ENCODE peak calls at places on chromosomes 4 and X, in four cellular contexts. C is RPMI8226, H is Calu3, A is NCI-H1694 treated with DMSO at 0.1 percent for 48 hours. Z is an unnamed sample.

GRCh38 chr4:16123356-16124084 is 39.7 kb upstream of the PROM1 start:
- DNase-seq in C (no peak), H (peak), A (no peak), Z (no peak)

GRCh38 chrX:23333842-23334535 is 660 bp upstream of the PTCHD1 start:
- DNase-seq in C (no peak), H (no peak), A (no peak), Z (no peak)

GRCh38 chr4:5711479-5712184 is 631 bp downstream of the EVC start:
- DNase-seq in C (no peak), H (no peak), A (no peak), Z (no peak)

GRCh38 chrX:43448688-43449087 is 207.4 kb upstream of the MAOA start:
- DNase-seq in C (no peak), H (no peak), A (no peak), Z (no peak)

GRCh38 chr4:57401586-57401985 is 291.4 kb upstream of the IGFBP7 start:
- DNase-seq in C (no peak), H (no peak), A (no peak), Z (no peak)

GRCh38 chr4:96955691-96956090 is 1115.8 kb downstream of the PDHA2 start:
- DNase-seq in C (no peak), H (no peak), A (no peak), Z (no peak)

GRCh38 chr4:147118523-147118922 is 172.9 kb upstream of the TTC29 start:
- DNase-seq in C (peak), H (no peak), A (no peak), Z (peak)

GRCh38 chr4:153777421-153777820 is 11.5 kb downstream of the SFRP2 start:
- DNase-seq in C (no peak), H (no peak), A (no peak), Z (no peak)

GRCh38 chrX:41553688-41554087 is 106.5 kb downstream of the NYX start:
- DNase-seq in C (no peak), H (no peak), A (no peak), Z (no peak)

GRCh38 chr4:105912633-105913032 is 17.4 kb downstream of the NPNT start:
- DNase-seq in C (no peak), H (no peak), A (no peak), Z (no peak)

GRCh38 chr4:143183513-143184216 is 1.1 kb upstream of the USP38 start:
- DNase-seq in C (no peak), H (no peak), A (no peak), Z (no peak)

GRCh38 chr4:9765091-9765490 is 16.3 kb upstream of the DRD5 start:
- DNase-seq in C (peak), H (peak), A (peak), Z (no peak)

GRCh38 chr4:119299221-119300071 is 22.5 kb downstream of the FABP2 start:
- DNase-seq in C (peak), H (no peak), A (no peak), Z (no peak)

GRCh38 chrX:386239-386767 is 404 bp downstream of the PPP2R3B start:
- DNase-seq in C (peak), H (no peak), A (no peak), Z (no peak)

GRCh38 chr4:82691431-82691830 is 107.2 kb downstream of the SCD5 start:
- DNase-seq in C (no peak), H (no peak), A (no peak), Z (no peak)

GRCh38 chr4:55075823-55076418 is 49.5 kb downstream of the KDR start:
- DNase-seq in C (no peak), H (no peak), A (no peak), Z (no peak)

GRCh38 chr4:36165256-36166005 is 78.9 kb downstream of the ARAP2 start:
- DNase-seq in C (no peak), H (no peak), A (no peak), Z (no peak)

GRCh38 chr4:74503580-74503979 is 58.6 kb downstream of the AREG start:
- DNase-seq in C (no peak), H (no peak), A (no peak), Z (no peak)

GRCh38 chrX:44462851-44463250 is 79.8 kb downstream of the FUNDC1 start:
- DNase-seq in C (no peak), H (peak), A (no peak), Z (no peak)

GRCh38 chr4:129092636-129093172 is 635 bp downstream of the SCLT1 start:
- DNase-seq in C (peak), H (no peak), A (no peak), Z (no peak)

GRCh38 chr4:61192392-61192791 is 7.7 kb upstream of the ADGRL3 start:
- DNase-seq in C (no peak), H (no peak), A (no peak), Z (no peak)

GRCh38 chr4:121551271-121551670 is 145.5 kb downstream of the ANXA5 start:
- DNase-seq in C (no peak), H (no peak), A (no peak), Z (no peak)

GRCh38 chrX:134023851-134024281 is 38.5 kb upstream of the GPC3 start:
- DNase-seq in C (no peak), H (no peak), A (no peak), Z (no peak)

GRCh38 chr4:25703731-25704388 is 48.2 kb downstream of the SLC34A2 start:
- DNase-seq in C (no peak), H (peak), A (no peak), Z (no peak)

GRCh38 chr4:3873446-3874415 is 107.5 kb downstream of the ADRA2C start:
- DNase-seq in C (peak), H (peak), A (no peak), Z (no peak)

GRCh38 chr4:66294626-66295025 is 624.3 kb upstream of the EPHA5 start:
- DNase-seq in C (no peak), H (no peak), A (no peak), Z (no peak)

GRCh38 chr4:48268956-48269860 is at the start of gene TEC:
- DNase-seq in C (peak), H (peak), A (no peak), Z (no peak)

GRCh38 chrX:54715621-54716020 is 82.4 kb downstream of the ITIH6 start:
- DNase-seq in C (no peak), H (peak), A (no peak), Z (no peak)

GRCh38 chr4:95204873-95205272 is 343.9 kb downstream of the UNC5C start:
- DNase-seq in C (no peak), H (peak), A (no peak), Z (no peak)

GRCh38 chr4:40212674-40213504 is 16.1 kb downstream of the RHOH start:
- DNase-seq in C (no peak), H (no peak), A (no peak), Z (no peak)

GRCh38 chr4:168769416-168769815 is 240.6 kb downstream of the CBR4 start:
- DNase-seq in C (no peak), H (no peak), A (no peak), Z (no peak)

GRCh38 chrX:20374866-20375530 is 108.3 kb upstream of the RPS6KA3 start:
- DNase-seq in C (peak), H (no peak), A (no peak), Z (no peak)

GRCh38 chr4:15234101-15234500 is 193.7 kb upstream of the C1QTNF7 start:
- DNase-seq in C (no peak), H (no peak), A (no peak), Z (peak)

GRCh38 chr4:55001538-55001937 is 123.9 kb downstream of the KDR start:
- DNase-seq in C (no peak), H (no peak), A (no peak), Z (no peak)

GRCh38 chr4:6884341-6884870 is 25.2 kb upstream of the TBC1D14 start:
- DNase-seq in C (no peak), H (no peak), A (no peak), Z (no peak)

GRCh38 chr4:170589597-170590191 is 499.9 kb upstream of the AADAT start:
- DNase-seq in C (peak), H (peak), A (peak), Z (no peak)

GRCh38 chr4:122617597-122618593 is 3.0 kb downstream of the IL21 start:
- DNase-seq in C (no peak), H (no peak), A (no peak), Z (no peak)

Z was measured in AG04450.